ENCODE peak calls at places on chromosome 6, in six cellular contexts. A, V, Y, D, H and P are unnamed samples.
A peak's percentile ranks its signal among the peaks of the same experiment; 100 is the strongest.

GRCh38 chr6:133632906-133633305 is 256.0 kb upstream of the TCF21 start:
- DNase-seq in H (no peak), Y (no peak), D (no peak), A (no peak), V (no peak), P (no peak)

GRCh38 chr6:54335871-54336270 is 27.6 kb downstream of the TINAG start:
- DNase-seq in D (no peak), A (no peak), V (peak; percentile 80), Y (no peak), H (peak; percentile 99), P (peak; percentile 93)

GRCh38 chr6:28333599-28334018 is 2.3 kb downstream of the ZSCAN31 start:
- DNase-seq in V (no peak), H (no peak), Y (no peak), D (no peak), A (no peak), P (no peak)

GRCh38 chr6:19209202-19209601 is 628.0 kb upstream of the ID4 start:
- DNase-seq in A (no peak), Y (no peak), D (no peak), V (no peak), H (peak; percentile 0), P (no peak)

GRCh38 chr6:31882344-31882743 is 3.5 kb upstream of the SLC44A4 start:
- DNase-seq in V (no peak), D (no peak), A (no peak), Y (no peak), H (no peak), P (peak; percentile 26)

GRCh38 chr6:50699086-50699886 is 14.0 kb upstream of the TFAP2D start:
- DNase-seq in Y (no peak), D (no peak), V (no peak), A (no peak), H (no peak), P (no peak)

GRCh38 chr6:34378470-34378869 is 14.0 kb downstream of the NUDT3 start:
- DNase-seq in Y (no peak), D (no peak), H (no peak), A (no peak), V (no peak), P (no peak)

GRCh38 chr6:1498491-1499113 is 109.2 kb downstream of the FOXF2 start:
- DNase-seq in H (no peak), Y (no peak), A (no peak), V (no peak), D (no peak), P (no peak)

GRCh38 chr6:156410649-156411048 is 366.5 kb upstream of the ARID1B start:
- DNase-seq in V (no peak), D (no peak), Y (no peak), A (no peak), H (no peak), P (no peak)

GRCh38 chr6:53115113-53115512 is 33.5 kb downstream of the GCM1 start:
- DNase-seq in Y (no peak), V (no peak), A (no peak), D (no peak), H (no peak), P (no peak)

GRCh38 chr6:51490101-51490500 is 597.3 kb downstream of the PKHD1 start:
- DNase-seq in A (no peak), D (no peak), Y (no peak), H (no peak), V (no peak), P (no peak)

GRCh38 chr6:30703011-30703410 is 12.2 kb upstream of the NRM start:
- DNase-seq in A (no peak), D (no peak), H (no peak), Y (no peak), V (no peak), P (no peak)

GRCh38 chr6:100230115-100230975 is 234.4 kb downstream of the SIM1 start:
- DNase-seq in Y (no peak), D (no peak), V (no peak), A (no peak), H (no peak), P (no peak)

GRCh38 chr6:45679163-45679562 is 301.4 kb upstream of the SUPT3H start:
- DNase-seq in V (no peak), H (no peak), Y (no peak), D (no peak), A (no peak), P (no peak)

GRCh38 chr6:118198746-118199145 is 291.7 kb downstream of the SLC35F1 start:
- DNase-seq in Y (no peak), V (no peak), H (peak; percentile 38), D (no peak), A (no peak), P (peak; percentile 40)

GRCh38 chr6:120774275-120774674 is 560.0 kb downstream of the TBC1D32 start:
- DNase-seq in H (peak; percentile 46), D (no peak), V (no peak), A (no peak), Y (no peak), P (peak; percentile 37)

GRCh38 chr6:29828471-29828797 is 809 bp downstream of the HLA-G start:
- DNase-seq in D (no peak), Y (no peak), A (no peak), H (no peak), V (no peak), P (no peak)

GRCh38 chr6:33927551-33927950 is 123.7 kb upstream of the MLN start:
- DNase-seq in H (peak; percentile 63), Y (no peak), A (peak; percentile 48), D (no peak), V (no peak), P (peak; percentile 48)

GRCh38 chr6:132733814-132734213 is 20.0 kb upstream of the VNN1 start:
- DNase-seq in V (no peak), D (no peak), Y (no peak), H (no peak), A (no peak), P (peak; percentile 46)

GRCh38 chr6:156347251-156348049 is 429.7 kb upstream of the ARID1B start:
- DNase-seq in Y (no peak), V (no peak), A (no peak), D (no peak), H (peak; percentile 6), P (no peak)

GRCh38 chr6:9612489-9612888 is 802.4 kb downstream of the TFAP2A start:
- DNase-seq in H (no peak), V (no peak), D (no peak), Y (no peak), A (no peak), P (peak; percentile 15)

GRCh38 chr6:151782560-151782959 is 24.9 kb upstream of the ESR1 start:
- DNase-seq in A (no peak), V (no peak), Y (no peak), D (no peak), H (no peak), P (no peak)
- H3K27ac ChIP-seq in A (no peak overlapping the region), V (no peak overlapping the region), Y (no peak overlapping the region), D (no peak overlapping the region), H (no peak overlapping the region), P (no peak overlapping the region)

DNA sequence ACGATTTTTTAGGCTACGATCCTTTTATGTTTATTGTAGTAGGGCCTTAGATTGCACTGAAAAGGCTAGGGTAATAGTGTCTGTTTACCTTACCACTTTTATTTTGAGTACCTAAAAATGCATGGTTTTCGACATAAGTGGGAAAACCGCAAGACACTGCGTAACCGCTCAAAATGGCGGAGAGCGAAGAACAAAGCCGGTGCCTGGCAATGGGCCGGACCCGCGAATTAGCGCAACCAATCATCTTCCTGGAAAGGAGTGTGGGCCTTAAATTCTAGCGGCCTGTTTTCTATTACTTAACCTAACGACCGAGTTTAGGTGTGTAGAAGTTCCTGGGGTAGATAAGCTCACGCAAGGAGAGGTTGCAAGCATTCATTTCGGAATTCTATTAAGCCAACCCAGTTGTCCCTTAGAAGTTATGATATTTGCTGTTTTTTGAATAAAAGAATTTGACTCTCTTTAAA is 118.0 kb downstream of the HFE start:
- DNase-seq in V (peak; percentile 89), H (peak; percentile 84), D (peak; percentile 89), A (peak; percentile 73), Y (peak; percentile 70), P (peak; percentile 91)
- H3K4me3 ChIP-seq in V (peak overlapping the region; percentile 81), H (peak overlapping the region; percentile 93), D (peak overlapping the region; percentile 68), A (peak overlapping the region; percentile 90), Y (peak overlapping the region; percentile 54), P (no peak overlapping the region)

GRCh38 chr6:139531716-139532115 is 157.3 kb upstream of the CITED2 start:
- DNase-seq in V (no peak), A (no peak), H (no peak), Y (no peak), D (no peak), P (no peak)

GRCh38 chr6:139533166-139533565 is 158.7 kb upstream of the CITED2 start:
- DNase-seq in Y (no peak), D (no peak), A (no peak), V (no peak), H (no peak), P (no peak)

GRCh38 chr6:139533573-139534471 is 159.4 kb upstream of the CITED2 start:
- DNase-seq in D (peak; percentile 10), V (peak; percentile 36), Y (no peak), H (peak; percentile 74), A (no peak), P (peak; percentile 92)

GRCh38 chr6:139531148-139531547 is 156.7 kb upstream of the CITED2 start:
- DNase-seq in D (no peak), A (no peak), V (no peak), H (peak; percentile 42), Y (no peak), P (peak; percentile 60)

GRCh38 chr6:139530551-139530950 is 156.1 kb upstream of the CITED2 start:
- DNase-seq in V (no peak), Y (no peak), H (no peak), A (no peak), D (no peak), P (no peak)
- H3K27ac ChIP-seq in V (no peak overlapping the region), Y (peak overlapping the region; percentile 41), H (no peak overlapping the region), A (no peak overlapping the region), D (no peak overlapping the region), P (no peak overlapping the region)

GRCh38 chr6:7727951-7728854 is 2.3 kb downstream of the BMP6 start:
- DNase-seq in V (peak; percentile 45), D (peak; percentile 54), A (peak; percentile 31), Y (no peak), H (no peak), P (peak; percentile 46)

GRCh38 chr6:7730003-7730402 is 4.1 kb downstream of the BMP6 start:
- DNase-seq in A (no peak), H (no peak), Y (no peak), D (no peak), V (no peak), P (peak; percentile 21)

GRCh38 chr6:7727150-7727950 is 1.5 kb downstream of the BMP6 start:
- DNase-seq in Y (no peak), A (no peak), D (peak; percentile 21), V (peak; percentile 32), H (no peak), P (peak; percentile 36)

GRCh38 chr6:7730411-7730810 is 4.5 kb downstream of the BMP6 start:
- DNase-seq in V (no peak), A (no peak), H (no peak), Y (no peak), D (no peak), P (no peak)

DNA sequence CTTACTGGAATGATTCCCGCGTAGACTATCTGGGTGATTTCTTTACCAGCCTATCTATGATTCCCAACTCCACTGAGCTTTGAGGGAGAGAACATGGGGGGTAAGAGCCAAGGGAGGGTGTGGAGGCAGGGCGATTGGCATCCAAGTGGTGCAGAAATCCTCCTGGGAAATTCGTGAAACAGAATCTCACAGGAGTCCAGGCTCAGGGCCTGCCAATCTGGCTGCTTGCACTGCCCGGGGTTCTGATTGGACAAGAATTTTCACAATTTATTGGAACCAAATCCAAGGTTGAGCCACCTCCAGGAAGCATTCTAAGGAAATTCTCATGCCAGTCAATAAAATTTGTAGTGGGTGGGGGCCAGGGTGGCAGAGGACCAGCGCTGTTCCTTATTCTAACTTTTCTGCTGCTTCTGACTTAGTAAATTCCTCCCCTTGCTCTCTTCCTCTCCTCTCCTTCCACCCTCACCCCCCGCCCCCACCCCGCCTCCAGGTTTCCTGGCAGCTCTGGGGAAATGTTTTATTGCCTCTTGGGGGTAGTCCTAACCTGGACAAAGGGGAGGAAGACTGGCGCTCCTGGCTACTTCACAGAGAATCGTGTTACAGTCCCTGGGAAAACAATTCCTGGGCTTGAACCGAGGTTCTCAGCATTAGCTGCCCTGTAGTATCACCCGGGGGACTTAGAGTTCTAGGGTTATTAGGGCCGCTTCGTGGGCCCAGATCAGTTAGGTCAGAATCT is 3.1 kb downstream of the BMP6 start:
- DNase-seq in Y (no peak), V (no peak), H (no peak), A (no peak), D (no peak), P (no peak)
- H3K4me3 ChIP-seq in Y (no peak overlapping the region), V (peak overlapping the region; percentile 56), H (peak overlapping the region; percentile 56), A (peak overlapping the region; percentile 75), D (peak overlapping the region; percentile 90), P (no peak overlapping the region)